ENCODE peak calls at places on chromosomes 2 and 18, in five cellular contexts. F, H, R, A and O are unnamed samples.

GRCh38 chr2:148273158-148273691 is 252.3 kb downstream of the MBD5 start:
- DNase-seq in A (no peak), H (no peak), F (no peak), R (no peak), O (no peak)

GRCh38 chr2:158723921-158724802 is 71.0 kb upstream of the DAPL1 start:
- DNase-seq in R (no peak), A (no peak), F (no peak), H (no peak), O (no peak)

GRCh38 chr2:222709191-222709891 is 37.9 kb downstream of the MOGAT1 start:
- DNase-seq in R (peak), A (peak), H (no peak), F (peak), O (no peak)

GRCh38 chr2:71536311-71536710 is 83.0 kb downstream of the DYSF start:
- DNase-seq in R (no peak), A (no peak), H (no peak), F (peak), O (no peak)

GRCh38 chr2:143608758-143609157 is 479.5 kb downstream of the ARHGAP15 start:
- DNase-seq in R (no peak), F (no peak), A (no peak), H (no peak), O (no peak)

GRCh38 chr2:6777626-6778025 is 88.1 kb downstream of the CMPK2 start:
- DNase-seq in H (no peak), F (no peak), A (no peak), R (no peak), O (no peak)

GRCh38 chr18:62396381-62396780 is 71.3 kb downstream of the TNFRSF11A start:
- DNase-seq in A (no peak), H (no peak), F (no peak), R (no peak), O (no peak)

GRCh38 chr2:21687589-21687988 is 563.8 kb downstream of the TDRD15 start:
- DNase-seq in H (no peak), F (no peak), R (no peak), A (no peak), O (no peak)

GRCh38 chr2:120858361-120858760 is 122.7 kb downstream of the GLI2 start:
- DNase-seq in H (no peak), A (no peak), R (peak), F (no peak), O (no peak)

GRCh38 chr2:152440460-152440859 is 105.5 kb downstream of the FMNL2 start:
- DNase-seq in H (no peak), R (no peak), A (no peak), F (no peak), O (no peak)

GRCh38 chr2:18612133-18612532 is 22.8 kb upstream of the NT5C1B start:
- DNase-seq in A (no peak), F (no peak), R (no peak), H (no peak), O (no peak)

GRCh38 chr2:109699646-109700045 is 85.5 kb downstream of the SOWAHC start:
- DNase-seq in F (no peak), H (no peak), R (no peak), A (no peak), O (no peak)

GRCh38 chr2:173264152-173264551 is 90.5 kb upstream of the CDCA7 start:
- DNase-seq in A (no peak), H (no peak), F (no peak), R (no peak), O (no peak)

GRCh38 chr2:27095745-27096651 is 9.4 kb downstream of the KHK start:
- DNase-seq in A (peak), F (peak), R (peak), H (peak), O (no peak)

GRCh38 chr2:226256237-226256636 is 543.4 kb downstream of the IRS1 start:
- DNase-seq in F (no peak), H (no peak), R (peak), A (no peak), O (no peak)

GRCh38 chr2:104493698-104494097 is 360.2 kb upstream of the POU3F3 start:
- DNase-seq in R (no peak), H (no peak), A (no peak), F (no peak), O (no peak)

GRCh38 chr2:142165790-142166189 is 35.0 kb upstream of the LRP1B start:
- DNase-seq in H (no peak), R (no peak), F (no peak), A (no peak), O (no peak)

GRCh38 chr2:136327162-136327852 is 209.4 kb upstream of the CXCR4 start:
- DNase-seq in A (no peak), F (no peak), H (peak), R (no peak), O (no peak)

GRCh38 chr2:10136187-10136934 is 13.8 kb downstream of the RRM2 start:
- DNase-seq in F (no peak), R (no peak), H (peak), A (no peak), O (no peak)

GRCh38 chr18:29496276-29496675 is 1319.3 kb upstream of the CDH2 start:
- DNase-seq in F (no peak), A (no peak), H (no peak), R (no peak), O (no peak)

GRCh38 chr2:159807183-159808037 is 9.4 kb upstream of the CD302 start:
- DNase-seq in H (no peak), A (no peak), R (peak), F (peak), O (no peak)

GRCh38 chr18:75104483-75104882 is 104.5 kb downstream of the PTGR3 start:
- DNase-seq in R (no peak), A (no peak), H (peak), F (no peak), O (no peak)

GRCh38 chr2:119190726-119191125 is 32.2 kb upstream of the C1QL2 start:
- DNase-seq in A (no peak), H (no peak), F (no peak), R (no peak), O (no peak)

GRCh38 chr18:55778731-55779460 is 190.9 kb upstream of the TCF4 start:
- DNase-seq in F (no peak), H (no peak), A (no peak), R (no peak), O (no peak)

GRCh38 chr2:119659601-119660342 is 19.2 kb upstream of the TMEM177 start:
- DNase-seq in H (no peak), A (no peak), F (no peak), R (peak), O (no peak)

GRCh38 chr2:135490381-135490780 is 40.6 kb downstream of the ZRANB3 start:
- DNase-seq in R (no peak), H (no peak), F (no peak), A (no peak), O (no peak)

GRCh38 chr2:232282486-232282885 is 96.1 kb upstream of the ALPP start:
- DNase-seq in A (no peak), H (no peak), F (no peak), R (no peak), O (no peak)

GRCh38 chr18:40917096-40917495 is 1037.9 kb upstream of the PIK3C3 start:
- DNase-seq in A (no peak), H (no peak), F (no peak), R (no peak), O (no peak)

GRCh38 chr2:38251940-38252339 is 125.1 kb downstream of the ATL2 start:
- DNase-seq in H (no peak), R (no peak), A (no peak), F (no peak), O (no peak)

GRCh38 chr2:219160186-219161017 is at the start of gene NHEJ1:
- DNase-seq in A (peak), H (peak), F (peak), R (peak), O (peak)

GRCh38 chr2:240237609-240238151 is 97.2 kb upstream of the OTOS start:
- DNase-seq in R (no peak), F (no peak), H (peak), A (no peak), O (peak)